ENCODE peak calls at places on chromosomes 7 and 10, in five cellular contexts. X, W, B, S and G are unnamed samples.

GRCh38 chr7:69871886-69872592 is 273.8 kb downstream of the AUTS2 start:
- DNase-seq in X (no peak), W (no peak), B (no peak), S (no peak), G (no peak)

GRCh38 chr7:28940741-28941385 is 17.3 kb downstream of the TRIL start:
- DNase-seq in X (no peak), W (no peak), B (no peak), S (no peak), G (no peak)

GRCh38 chr7:39720586-39720985 is 97.2 kb downstream of the RALA start:
- DNase-seq in X (no peak), W (no peak), B (no peak), S (no peak), G (peak)

GRCh38 chr7:1768835-1769234 is 98.8 kb downstream of the ELFN1 start:
- DNase-seq in X (no peak), W (no peak), B (peak), S (no peak), G (peak)

GRCh38 chr7:1586827-1587705 is 17.2 kb upstream of the PSMG3 start:
- DNase-seq in X (no peak), W (no peak), B (no peak), S (no peak), G (peak)

GRCh38 chr10:113550365-113550764 is 2.5 kb upstream of the HABP2 start:
- DNase-seq in X (no peak), W (peak), B (no peak), S (peak), G (no peak)

GRCh38 chr10:6108631-6109443 is 20.0 kb downstream of the RBM17 start:
- DNase-seq in X (no peak), W (peak), B (no peak), S (peak), G (no peak)

GRCh38 chr10:78654047-78654590 is 414.6 kb upstream of the ZMIZ1 start:
- DNase-seq in X (no peak), W (no peak), B (no peak), S (no peak), G (no peak)

GRCh38 chr7:28705350-28705749 is 252.8 kb downstream of the TRIL start:
- DNase-seq in X (no peak), W (no peak), B (no peak), S (peak), G (no peak)

GRCh38 chr7:92723205-92723604 is 113.2 kb downstream of the CDK6 start:
- DNase-seq in X (no peak), W (peak), B (no peak), S (no peak), G (no peak)

GRCh38 chr7:157457355-157458253 is 120.8 kb downstream of the DNAJB6 start:
- DNase-seq in X (no peak), W (no peak), B (peak), S (no peak), G (no peak)

GRCh38 chr10:91596821-91597396 is 36.0 kb downstream of the PPP1R3C start:
- DNase-seq in X (no peak), W (peak), B (no peak), S (no peak), G (no peak)

GRCh38 chr10:35089641-35090161 is 440 bp downstream of the CUL2 start:
- DNase-seq in X (no peak), W (peak), B (no peak), S (peak), G (no peak)

GRCh38 chr7:131859162-131859821 is 302.9 kb upstream of the PODXL start:
- DNase-seq in X (no peak), W (peak), B (peak), S (peak), G (peak)

DNA sequence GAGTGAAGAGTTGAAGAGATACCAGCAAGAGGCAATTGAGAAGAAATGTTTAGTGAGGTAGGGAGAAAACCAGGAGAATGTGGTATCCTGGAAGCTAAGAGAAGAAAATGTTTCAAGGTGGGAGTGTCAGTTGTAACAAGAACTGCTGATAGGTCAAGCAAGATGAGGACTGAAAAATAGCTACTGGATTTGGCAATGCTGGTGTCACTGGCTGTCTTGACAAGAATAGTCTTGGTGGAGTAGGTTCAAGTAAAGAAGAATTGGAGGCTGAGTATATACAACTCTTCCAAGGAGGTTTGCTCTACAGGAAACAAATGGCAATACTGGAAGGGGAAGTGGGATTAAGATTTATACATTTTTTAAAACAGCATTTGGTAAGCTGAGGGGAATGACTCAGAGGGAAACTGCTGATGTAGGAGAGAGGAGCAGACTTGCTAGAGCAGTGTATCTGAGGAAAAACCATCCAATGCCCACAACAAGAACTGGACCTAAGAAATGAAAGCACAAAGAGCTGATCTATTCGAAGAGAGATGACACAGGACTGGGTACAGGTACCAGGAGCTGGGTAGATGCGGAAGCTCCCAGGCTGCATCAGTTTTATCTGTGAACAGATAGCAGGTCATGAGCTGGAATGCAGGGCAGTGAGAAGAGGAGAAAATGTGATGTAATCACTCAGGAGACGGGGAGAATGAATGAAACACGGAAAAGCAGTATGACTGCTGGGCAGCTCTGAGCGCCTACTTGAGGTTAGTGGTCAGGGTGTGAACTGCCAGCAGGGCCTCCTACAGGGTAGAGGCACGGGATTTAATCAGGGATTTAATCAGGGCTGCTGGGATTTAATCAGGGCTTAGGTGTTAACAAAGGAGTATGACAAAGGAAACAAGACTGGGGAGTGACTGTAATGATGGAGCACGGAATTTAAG is 34.5 kb downstream of the FAM25A start:
- DNase-seq in X (no peak), W (peak), B (no peak), S (peak), G (no peak)
- TF ChIP-seq CTCF in X (no peak), W (peak), B (no peak), S (no peak), G (no peak)

DNA sequence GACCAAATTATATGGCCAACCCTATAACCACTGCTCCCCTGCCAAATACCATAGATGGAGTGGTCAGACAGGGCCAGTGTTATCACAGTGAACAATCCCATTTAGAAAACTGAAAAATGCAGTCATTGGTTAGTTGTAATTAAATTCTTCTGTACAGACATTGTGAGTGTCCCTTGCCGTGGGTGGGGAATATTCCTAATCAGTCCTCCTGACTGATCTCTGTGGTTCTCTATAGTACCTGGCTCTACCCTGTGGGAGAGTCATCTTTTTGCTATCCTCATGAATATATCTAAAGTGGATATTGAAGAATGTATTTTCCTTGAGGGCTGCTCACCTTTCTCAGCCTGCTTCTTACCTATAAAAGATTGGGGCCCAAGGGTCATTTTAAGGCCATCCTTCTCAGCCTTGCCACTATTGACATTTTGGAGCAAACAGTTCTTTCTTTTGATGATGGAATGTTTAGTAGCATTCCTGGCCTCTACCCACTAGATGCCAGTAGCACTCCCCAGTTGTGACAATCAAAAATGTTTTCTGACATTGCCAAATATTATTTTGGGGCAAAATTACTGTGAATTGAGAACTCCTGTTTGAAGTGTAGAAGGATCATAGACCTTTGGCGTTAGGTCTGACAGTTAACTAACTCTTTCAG is 110.2 kb downstream of the MAPK8 start:
- DNase-seq in X (no peak), W (no peak), B (no peak), S (no peak), G (no peak)
- TF ChIP-seq CTCF in X (no peak), W (no peak), B (no peak), S (no peak), G (no peak)

DNA sequence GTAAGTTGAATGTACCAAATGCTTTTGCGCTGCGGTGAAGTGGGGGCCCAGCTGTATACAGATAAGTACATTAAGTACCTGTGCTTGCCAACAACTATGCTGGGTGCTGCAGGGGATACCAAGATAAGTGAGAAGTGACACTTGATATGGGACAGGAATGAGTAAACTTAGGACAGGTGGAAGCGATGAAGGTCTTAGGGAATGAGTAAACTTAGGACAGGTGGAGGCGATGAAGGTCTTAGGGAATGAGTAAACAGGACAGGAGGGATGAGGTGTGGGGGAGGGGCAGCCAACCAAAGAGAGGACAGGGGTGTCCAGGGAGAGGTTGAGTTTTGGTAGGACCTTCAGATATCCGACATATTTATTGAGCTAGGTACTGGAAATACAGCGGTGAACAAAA is 1.4 kb downstream of the MDH2 start:
- DNase-seq in X (no peak), W (no peak), B (no peak), S (no peak), G (no peak)
- TF ChIP-seq CTCF in X (no peak), W (no peak), B (no peak), S (no peak), G (no peak)

GRCh38 chr10:32015386-32015785 is 40.8 kb downstream of the KIF5B start:
- DNase-seq in X (no peak), W (no peak), B (no peak), S (no peak), G (no peak)

DNA sequence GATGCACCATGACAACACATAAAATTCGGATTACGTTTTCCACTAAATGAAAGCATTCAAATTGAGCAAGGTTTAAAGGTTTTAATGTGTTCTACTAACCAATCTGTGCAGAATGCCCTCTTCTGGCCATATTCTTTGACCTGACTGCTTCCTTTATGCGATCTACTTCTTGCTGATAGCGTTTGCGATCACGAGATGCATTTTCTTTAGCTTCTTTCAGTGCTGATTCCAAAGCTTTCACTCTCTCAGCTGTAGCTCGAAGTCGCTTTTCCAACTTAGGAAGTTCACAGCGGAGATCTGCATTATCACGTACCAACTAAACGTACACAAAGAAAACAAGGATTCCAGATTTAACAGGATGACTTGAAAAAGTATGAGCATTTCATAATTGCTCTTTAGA is 39.2 kb downstream of the KIF5B start:
- DNase-seq in X (no peak), W (no peak), B (no peak), S (no peak), G (no peak)
- TF ChIP-seq CTCF in X (no peak), W (no peak), B (no peak), S (no peak), G (no peak)

GRCh38 chr7:35315517-35315916 is 61.6 kb upstream of the TBX20 start:
- DNase-seq in X (no peak), W (no peak), B (no peak), S (no peak), G (no peak)
- TF ChIP-seq CTCF in X (no peak), W (no peak), B (no peak), S (no peak), G (no peak)